ENCODE peak calls at places on chromosomes 5 and 9, in four cellular contexts. S, F, M and Q are unnamed samples.

GRCh38 chr9:104895572-104895971 is 32.4 kb downstream of the ABCA1 start:
- DNase-seq in S (no peak), F (peak; percentile 49), M (no peak), Q (peak; percentile 74)

GRCh38 chr5:172765766-172766286 is 5.2 kb downstream of the DUSP1 start:
- DNase-seq in S (no peak), F (no peak), M (no peak), Q (peak; percentile 64)

GRCh38 chr5:36777105-36777757 is 99.3 kb upstream of the NIPBL start:
- DNase-seq in S (no peak), F (peak; percentile 48), M (no peak), Q (peak; percentile 19)

GRCh38 chr5:14946813-14947640 is 75.4 kb upstream of the ANKH start:
- DNase-seq in S (no peak), F (no peak), M (no peak), Q (no peak)

GRCh38 chr5:38878391-38879090 is 32.7 kb downstream of the OSMR start:
- DNase-seq in S (no peak), F (no peak), M (no peak), Q (no peak)

GRCh38 chr5:124718376-124718775 is 28.1 kb downstream of the ZNF608 start:
- DNase-seq in S (no peak), F (no peak), M (peak; percentile 64), Q (no peak)

GRCh38 chr5:27612161-27612560 is 573.8 kb upstream of the CDH9 start:
- DNase-seq in S (no peak), F (no peak), M (no peak), Q (peak; percentile 9)

GRCh38 chr5:100901851-100902341 is 1.2 kb downstream of the ST8SIA4 start:
- DNase-seq in S (peak; percentile 32), F (no peak), M (no peak), Q (peak; percentile 59)

GRCh38 chr5:89878140-89878570 is 531.4 kb downstream of the CETN3 start:
- DNase-seq in S (no peak), F (peak; percentile 8), M (no peak), Q (peak; percentile 83)

GRCh38 chr5:611731-612486 is at the start of gene CEP72:
- DNase-seq in S (peak; percentile 90), F (peak; percentile 100), M (peak; percentile 84), Q (peak; percentile 76)

GRCh38 chr5:150434502-150434901 is 15.0 kb downstream of the RPS14 start:
- DNase-seq in S (no peak), F (peak; percentile 93), M (no peak), Q (no peak)

GRCh38 chr5:56607074-56607473 is 208.3 kb upstream of the MAP3K1 start:
- DNase-seq in S (no peak), F (no peak), M (no peak), Q (no peak)

GRCh38 chr5:84696651-84697050 is 312.0 kb upstream of the EDIL3 start:
- DNase-seq in S (no peak), F (no peak), M (no peak), Q (peak; percentile 33)

GRCh38 chr5:174596429-174596828 is 128.0 kb upstream of the MSX2 start:
- DNase-seq in S (no peak), F (peak; percentile 39), M (no peak), Q (no peak)

GRCh38 chr5:155700333-155700732 is 626.6 kb upstream of the SGCD start:
- DNase-seq in S (no peak), F (no peak), M (no peak), Q (no peak)

GRCh38 chr5:96244696-96245095 is 188.4 kb downstream of the PCSK1 start:
- DNase-seq in S (no peak), F (no peak), M (no peak), Q (no peak)

GRCh38 chr5:83256091-83256775 is 178.9 kb downstream of the XRCC4 start:
- DNase-seq in S (no peak), F (no peak), M (no peak), Q (peak; percentile 27)

GRCh38 chr5:141223112-141223783 is at the start of gene PCDHB14:
- DNase-seq in S (no peak), F (peak; percentile 50), M (peak; percentile 50), Q (peak; percentile 35)